ENCODE peak calls at places on chromosomes 3 and 15, in six cellular contexts. One of them, this sample, is unnamed.

GRCh38 chr3:117873236-117873635 is 1161.4 kb downstream of the IGSF11 start:
- DNase-seq in SK-MEL-5: no peak
- DNase-seq in EL: no peak
- DNase-seq in T-helper 2 cell: no peak
- DNase-seq in G401: peak; percentile 19
- DNase-seq in amniotic stem cell: no peak
- DNase-seq in this sample: no peak

GRCh38 chr3:169868369-169868768 is 1.4 kb downstream of the LRRC31 start:
- DNase-seq in G401: no peak
- DNase-seq in T-helper 2 cell: no peak
- DNase-seq in SK-MEL-5: no peak
- DNase-seq in EL: no peak
- DNase-seq in amniotic stem cell: no peak
- DNase-seq in this sample: no peak

GRCh38 chr3:47504113-47504512 is 9.4 kb downstream of the ELP6 start:
- DNase-seq in G401: no peak
- DNase-seq in T-helper 2 cell: no peak
- DNase-seq in amniotic stem cell: no peak
- DNase-seq in EL: no peak
- DNase-seq in SK-MEL-5: no peak
- DNase-seq in this sample: no peak

GRCh38 chr15:25238716-25239470 is 199.9 kb downstream of the UBE3A start:
- DNase-seq in SK-MEL-5: no peak
- DNase-seq in G401: no peak
- DNase-seq in EL: no peak
- DNase-seq in T-helper 2 cell: no peak
- DNase-seq in amniotic stem cell: no peak
- DNase-seq in this sample: no peak

GRCh38 chr3:502486-502885 is 305.9 kb downstream of the CHL1 start:
- DNase-seq in G401: no peak
- DNase-seq in SK-MEL-5: no peak
- DNase-seq in T-helper 2 cell: no peak
- DNase-seq in amniotic stem cell: no peak
- DNase-seq in EL: no peak
- DNase-seq in this sample: no peak

GRCh38 chr3:57826286-57826951 is 70.3 kb downstream of the SLMAP start:
- DNase-seq in G401: no peak
- DNase-seq in SK-MEL-5: peak; percentile 20
- DNase-seq in EL: no peak
- DNase-seq in T-helper 2 cell: no peak
- DNase-seq in amniotic stem cell: no peak
- DNase-seq in this sample: no peak

GRCh38 chr3:185813205-185813604 is 11.6 kb downstream of the IGF2BP2 start:
- DNase-seq in EL: no peak
- DNase-seq in amniotic stem cell: no peak
- DNase-seq in T-helper 2 cell: no peak
- DNase-seq in SK-MEL-5: no peak
- DNase-seq in G401: no peak
- DNase-seq in this sample: no peak

GRCh38 chr15:69484837-69485236 is 32.2 kb downstream of the RPLP1 start:
- DNase-seq in amniotic stem cell: no peak
- DNase-seq in G401: no peak
- DNase-seq in T-helper 2 cell: no peak
- DNase-seq in SK-MEL-5: no peak
- DNase-seq in EL: no peak
- DNase-seq in this sample: no peak

This sample was measured in BJ.